ENCODE peak calls at places on chromosomes 12 and 14, in nine cellular contexts. L is stimulated activated CD4-positive, alpha-beta T cell treated with anti-CD3 and anti-CD28 coated beads, Interleukin-4, amount 100 ng/mL, for 1 hour; B is Karpas-422; R is NCI-H2081; A is iris pigment epithelial cell; S is right cardiac atrium; Y is Daoy; W is dermis blood vessel endothelial cell; H is nephron progenitor cell. U is an unnamed sample.

GRCh38 chr12:130987151-130987931 is 33.6 kb downstream of the ADGRD1 start:
- DNase-seq in L (no peak), B (no peak), R (no peak), A (no peak), S (no peak), Y (no peak), W (no peak), H (no peak), U (no peak)

GRCh38 chr12:43336962-43337555 is 214.9 kb downstream of the ADAMTS20 start:
- DNase-seq in L (no peak), B (peak), R (no peak), A (peak), S (no peak), Y (no peak), W (peak), H (no peak), U (peak)

GRCh38 chr12:121673013-121673441 is 3.6 kb upstream of the MORN3 start:
- DNase-seq in L (no peak), B (peak), R (no peak), A (no peak), S (no peak), Y (no peak), W (peak), H (no peak), U (peak)

GRCh38 chr14:39426605-39427004 is 5.6 kb downstream of the FBXO33 start:
- DNase-seq in L (no peak), B (peak), R (no peak), A (peak), S (no peak), Y (peak), W (peak), H (no peak), U (peak)

GRCh38 chr14:90693413-90693812 is 122.8 kb downstream of the TTC7B start:
- DNase-seq in L (no peak), B (no peak), R (peak), A (no peak), S (no peak), Y (peak), W (peak), H (no peak), U (no peak)

GRCh38 chr12:118429703-118430383 is 53.5 kb downstream of the SUDS3 start:
- DNase-seq in L (no peak), B (no peak), R (no peak), A (no peak), S (no peak), Y (no peak), W (no peak), H (no peak), U (no peak)

GRCh38 chr12:43105426-43105981 is 446.5 kb downstream of the ADAMTS20 start:
- DNase-seq in L (no peak), B (no peak), R (no peak), A (no peak), S (no peak), Y (no peak), W (no peak), H (no peak), U (no peak)

GRCh38 chr12:52394836-52395405 is 9.5 kb upstream of the KRT84 start:
- DNase-seq in L (no peak), B (no peak), R (no peak), A (no peak), S (no peak), Y (no peak), W (no peak), H (no peak), U (no peak)

GRCh38 chr12:32270818-32271710 is 128.3 kb upstream of the FGD4 start:
- DNase-seq in L (no peak), B (no peak), R (no peak), A (peak), S (no peak), Y (no peak), W (peak), H (peak), U (peak)

GRCh38 chr12:29428630-29429029 is 47.7 kb upstream of the ERGIC2 start:
- DNase-seq in L (no peak), B (no peak), R (no peak), A (peak), S (no peak), Y (peak), W (peak), H (no peak), U (peak)

U was measured in lung microvascular endothelial cell.